ENCODE peak calls at places on chromosome 7, in six cellular contexts. U is ovary, W is AG10803, D is lower lobe of right lung, N is body of pancreas, A is dorsolateral prefrontal cortex. G is an unnamed sample.

GRCh38 chr7:155132431-155132830 is 62.3 kb downstream of the HTR5A start:
- DNase-seq in W (no peak), A (no peak), D (no peak), N (no peak), U (no peak), G (no peak)

GRCh38 chr7:14252458-14252857 is 263.0 kb upstream of the ETV1 start:
- DNase-seq in U (no peak), D (no peak), W (no peak), N (no peak), A (no peak), G (no peak)

GRCh38 chr7:133253522-133253882 is 624 bp downstream of the EXOC4 start:
- DNase-seq in D (no peak), W (peak), N (peak), U (no peak), A (no peak), G (peak)

GRCh38 chr7:41940760-41941343 is 238.0 kb upstream of the INHBA start:
- DNase-seq in N (peak), U (peak), W (peak), A (peak), D (peak), G (peak)

GRCh38 chr7:7909376-7909775 is 59.2 kb upstream of the GLCCI1 start:
- DNase-seq in A (no peak), N (no peak), U (no peak), D (no peak), W (no peak), G (peak)

GRCh38 chr7:78125884-78126283 is 327.3 kb downstream of the PHTF2 start:
- DNase-seq in A (no peak), D (no peak), U (no peak), W (peak), N (no peak), G (no peak)

GRCh38 chr7:104272767-104273384 is 55.5 kb upstream of the LHFPL3 start:
- DNase-seq in W (peak), U (no peak), A (no peak), D (no peak), N (no peak), G (peak)

GRCh38 chr7:85773116-85773783 is 586.4 kb upstream of the SEMA3D start:
- DNase-seq in N (no peak), A (no peak), U (no peak), D (no peak), W (peak), G (peak)

GRCh38 chr7:149720372-149721083 is 52.9 kb downstream of the ZNF467 start:
- DNase-seq in U (no peak), W (no peak), A (peak), D (no peak), N (peak), G (no peak)

GRCh38 chr7:116455009-116455408 is 44.5 kb upstream of the CAV2 start:
- DNase-seq in W (peak), A (no peak), D (no peak), N (no peak), U (no peak), G (peak)

GRCh38 chr7:17770710-17771375 is 169.5 kb downstream of the SNX13 start:
- DNase-seq in W (no peak), A (no peak), U (no peak), N (no peak), D (no peak), G (no peak)

GRCh38 chr7:107879400-107880035 is 11.5 kb upstream of the DLD start:
- DNase-seq in W (peak), N (peak), U (no peak), D (no peak), A (no peak), G (peak)

DNA sequence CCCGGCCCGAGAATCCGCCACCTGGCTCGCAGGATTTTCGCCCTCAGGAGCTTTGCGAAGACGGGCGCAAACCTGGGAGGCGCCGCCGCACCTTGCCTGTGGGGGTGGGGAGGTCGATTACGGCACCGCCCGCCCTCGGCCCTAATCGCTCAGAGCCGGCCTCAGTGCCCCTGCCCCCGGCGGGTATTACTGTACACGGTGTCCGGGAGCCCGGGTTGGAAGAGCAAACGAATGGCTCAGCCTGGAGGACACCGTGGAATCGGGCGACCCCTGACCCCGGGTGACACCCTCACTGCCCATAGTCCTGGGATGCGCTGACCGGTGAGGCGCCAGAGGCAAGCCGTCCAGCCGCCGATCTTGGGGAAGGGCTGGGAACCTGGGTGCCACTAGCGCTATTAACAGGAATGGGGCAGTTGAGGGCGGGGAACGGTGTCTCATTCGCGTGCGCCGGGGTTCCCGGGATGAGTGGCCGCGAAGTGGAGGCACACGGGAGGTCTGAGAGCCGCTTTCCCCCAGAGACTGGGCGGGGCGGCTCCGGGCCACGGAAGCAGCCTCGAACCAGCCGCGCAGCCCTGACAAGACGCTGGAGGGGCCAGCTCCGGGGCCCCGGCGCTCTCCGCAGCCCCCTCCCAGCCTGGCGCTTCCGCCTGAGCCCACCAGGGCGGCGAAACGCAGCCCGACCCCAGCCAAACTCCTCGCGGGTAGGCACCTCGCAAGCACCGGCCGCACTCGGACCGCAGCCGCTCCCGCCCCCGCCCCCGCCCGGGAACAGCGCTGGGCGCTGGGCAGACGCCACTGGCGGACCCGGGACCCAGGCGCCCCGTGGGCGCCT is 167.5 kb downstream of the NRF1 start:
- DNase-seq in N (peak), A (no peak), W (no peak), D (no peak), U (no peak), G (no peak)
- TF ChIP-seq CTCF in N (no peak), A (no peak), W (no peak), D (no peak), U (no peak), G (no peak)

GRCh38 chr7:121371367-121371766 is 24.7 kb downstream of the FAM3C start:
- DNase-seq in N (no peak), U (no peak), W (no peak), D (no peak), A (no peak), G (no peak)

GRCh38 chr7:121372376-121373024 is 23.6 kb downstream of the FAM3C start:
- DNase-seq in W (peak), N (no peak), D (no peak), U (no peak), A (no peak), G (no peak)

GRCh38 chr7:121369462-121369861 is 26.6 kb downstream of the FAM3C start:
- DNase-seq in N (no peak), U (no peak), W (peak), D (no peak), A (no peak), G (peak)

GRCh38 chr7:121366852-121367431 is 29.2 kb downstream of the FAM3C start:
- DNase-seq in W (peak), U (no peak), N (peak), A (no peak), D (no peak), G (peak)
- H3K4me3 ChIP-seq in W (no peak), U (no peak), N (no peak), A (no peak), D (no peak), G (no peak)

DNA sequence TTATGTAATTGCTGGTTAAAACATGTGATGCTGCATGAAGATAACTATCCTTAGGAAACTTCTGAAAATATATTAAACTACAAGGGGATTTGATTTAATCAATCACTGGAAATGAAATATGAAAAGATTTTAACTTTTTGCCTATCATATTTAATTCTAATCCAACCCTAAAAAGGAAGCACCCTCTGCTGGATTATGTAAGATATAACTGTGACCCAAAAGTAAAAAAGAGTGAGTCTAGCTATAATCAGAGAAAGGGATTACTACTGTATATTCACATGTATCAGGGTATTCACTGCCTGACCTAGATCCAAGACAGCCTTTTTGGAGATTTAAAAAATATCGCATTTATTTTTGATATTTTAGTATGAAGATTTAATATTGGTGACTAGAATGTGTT is 295.5 kb downstream of the MDFIC start:
- DNase-seq in U (no peak), N (no peak), D (no peak), W (no peak), A (no peak), G (peak)
- TF ChIP-seq CTCF in U (no peak), N (no peak), D (peak), W (peak), A (no peak), G (peak)

GRCh38 chr7:138630059-138630610 is 71.0 kb downstream of the SVOPL start:
- DNase-seq in D (no peak), W (no peak), N (no peak), U (no peak), A (no peak), G (no peak)

GRCh38 chr7:138625849-138626230 is 75.3 kb downstream of the SVOPL start:
- DNase-seq in N (no peak), W (no peak), D (no peak), A (no peak), U (no peak), G (no peak)

DNA sequence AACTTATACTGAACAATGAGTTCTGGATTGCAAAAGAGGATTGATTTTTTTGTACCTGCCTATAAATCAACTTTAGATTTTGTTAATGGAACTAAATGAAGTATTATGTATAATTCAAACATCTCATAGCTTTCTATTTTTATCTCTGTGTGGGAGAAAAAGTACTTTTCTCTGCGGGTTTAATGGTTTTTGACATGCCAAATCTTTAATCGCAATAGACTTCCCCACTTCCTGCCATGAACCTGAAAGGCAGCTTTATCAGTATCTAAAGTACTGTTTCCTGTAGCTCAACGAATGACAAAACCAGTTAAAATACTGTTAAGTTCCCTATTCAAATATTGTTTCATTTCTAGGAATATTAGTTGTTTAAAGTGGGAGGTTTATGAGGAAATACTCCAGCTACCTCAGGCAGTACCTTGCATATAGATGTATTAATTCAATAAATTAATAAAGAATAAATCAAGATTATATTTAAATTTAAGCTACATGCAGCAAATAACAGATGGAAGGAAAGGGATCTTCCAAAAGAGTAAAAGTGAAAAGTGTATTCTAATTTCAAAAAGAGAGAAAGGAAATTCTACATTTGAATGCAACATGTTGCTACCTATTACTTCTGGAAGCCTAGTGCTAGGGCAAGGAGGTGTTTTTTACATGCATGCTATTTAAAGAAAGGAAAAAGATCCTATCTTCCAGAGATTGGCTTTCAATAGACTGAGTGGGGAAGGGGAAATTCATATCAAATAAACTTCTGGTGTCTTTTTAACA is 75.9 kb downstream of the SVOPL start:
- DNase-seq in W (no peak), D (no peak), N (no peak), A (no peak), U (no peak), G (no peak)
- H3K4me3 ChIP-seq in W (no peak), D (no peak), N (no peak), A (no peak), U (no peak), G (no peak)

GRCh38 chr7:100397336-100398081 is 24.2 kb downstream of the PILRA start:
- DNase-seq in N (no peak), D (no peak), A (no peak), U (no peak), W (no peak), G (no peak)
- TF ChIP-seq CTCF in N (no peak), D (no peak), A (no peak), U (no peak), W (no peak), G (no peak)

GRCh38 chr7:22884911-22885823 is 62.5 kb upstream of the TOMM7 start:
- DNase-seq in A (no peak), U (no peak), D (no peak), N (no peak), W (no peak), G (peak)
- H3K4me3 ChIP-seq in A (no peak), U (no peak), D (no peak), N (no peak), W (no peak), G (no peak)

GRCh38 chr7:135335628-135336139 is 102.0 kb downstream of the STRA8 start:
- DNase-seq in U (peak), N (peak), W (peak), A (no peak), D (no peak), G (peak)
- TF ChIP-seq CTCF in U (no peak), N (peak), W (peak), A (peak), D (peak), G (peak)